ENCODE peak calls at places on chromosomes 3 and 15, in five cellular contexts. I is NCI-H1092, Q is GM13976, L is NCI-H2081, D is PC-3. T is an unnamed sample.
A peak's percentile ranks its signal among the peaks of the same experiment; 100 is the strongest.

GRCh38 chr15:75024102-75024636 is 779 bp downstream of the PPCDC start:
- DNase-seq in I (no peak), Q (no peak), L (peak; percentile 55), D (peak; percentile 27), T (peak; percentile 26)

GRCh38 chr3:187112934-187113793 is 26.1 kb downstream of the RPL39L start:
- DNase-seq in I (no peak), Q (peak; percentile 19), L (no peak), D (peak; percentile 66), T (no peak)

GRCh38 chr15:58923696-58924300 is 9.7 kb downstream of the SLTM start:
- DNase-seq in I (no peak), Q (no peak), L (no peak), D (no peak), T (no peak)

GRCh38 chr3:79139395-79140060 is 628.3 kb downstream of the ROBO1 start:
- DNase-seq in I (no peak), Q (no peak), L (no peak), D (no peak), T (peak; percentile 74)

GRCh38 chr15:68542771-68543544 is 35.8 kb upstream of the CORO2B start:
- DNase-seq in I (no peak), Q (no peak), L (no peak), D (peak; percentile 55), T (no peak)

GRCh38 chr15:33068531-33068990 is 126.0 kb downstream of the FMN1 start:
- DNase-seq in I (no peak), Q (no peak), L (peak; percentile 92), D (peak; percentile 97), T (no peak)

GRCh38 chr3:114442251-114442650 is 148.4 kb downstream of the TIGIT start:
- DNase-seq in I (no peak), Q (no peak), L (no peak), D (peak; percentile 15), T (no peak)

GRCh38 chr3:14725015-14725431 is 50.1 kb downstream of the C3orf20 start:
- DNase-seq in I (no peak), Q (no peak), L (no peak), D (peak; percentile 69), T (no peak)

GRCh38 chr15:100598655-100599054 is 3.3 kb downstream of the LINS1 start:
- DNase-seq in I (no peak), Q (no peak), L (no peak), D (no peak), T (no peak)

GRCh38 chr15:64249842-64250575 is 87.2 kb upstream of the PPIB start:
- DNase-seq in I (no peak), Q (no peak), L (no peak), D (peak; percentile 77), T (no peak)

GRCh38 chr3:43995078-43995928 is 246.4 kb upstream of the TOPAZ1 start:
- DNase-seq in I (no peak), Q (peak; percentile 70), L (peak; percentile 74), D (peak; percentile 50), T (no peak)

GRCh38 chr3:72144773-72145505 is 360.0 kb upstream of the PROK2 start:
- DNase-seq in I (no peak), Q (peak; percentile 38), L (no peak), D (no peak), T (no peak)

GRCh38 chr15:76642671-76643070 is 262.5 kb downstream of the SCAPER start:
- DNase-seq in I (no peak), Q (no peak), L (no peak), D (no peak), T (no peak)

GRCh38 chr15:59147666-59148065 is 42.7 kb downstream of the CCNB2 start:
- DNase-seq in I (no peak), Q (no peak), L (no peak), D (no peak), T (no peak)

GRCh38 chr3:187520027-187520945 is 149.9 kb downstream of the SST start:
- DNase-seq in I (no peak), Q (no peak), L (no peak), D (no peak), T (no peak)

GRCh38 chr3:139937674-139938279 is 2.8 kb downstream of the CLSTN2 start:
- DNase-seq in I (peak; percentile 4), Q (peak; percentile 49), L (peak; percentile 61), D (peak; percentile 41), T (peak; percentile 73)

GRCh38 chr3:189841474-189842205 is 210.5 kb downstream of the TP63 start:
- DNase-seq in I (no peak), Q (no peak), L (no peak), D (peak; percentile 79), T (no peak)

GRCh38 chr3:133868758-133869429 is 26.8 kb downstream of the RAB6B start:
- DNase-seq in I (no peak), Q (no peak), L (no peak), D (no peak), T (no peak)

GRCh38 chr3:150235799-150236198 is 172.3 kb upstream of the TSC22D2 start:
- DNase-seq in I (no peak), Q (no peak), L (no peak), D (peak; percentile 17), T (no peak)

GRCh38 chr15:98904466-98905048 is 103.0 kb downstream of the PGPEP1L start:
- DNase-seq in I (peak; percentile 7), Q (peak; percentile 66), L (peak; percentile 29), D (peak; percentile 60), T (peak; percentile 57)

GRCh38 chr3:185770071-185770470 is 54.8 kb downstream of the IGF2BP2 start:
- DNase-seq in I (no peak), Q (no peak), L (no peak), D (peak; percentile 30), T (no peak)

T was measured in NCI-H446.